ENCODE peak calls at places on chromosomes 13 and 19, in five cellular contexts. I, Y, K, X and E are unnamed samples.

GRCh38 chr19:35140207-35140897 is 1.7 kb downstream of the FXYD1 start:
- DNase-seq in K (no peak), I (no peak), Y (no peak), X (no peak), E (no peak)

GRCh38 chr13:113882266-113882627 is 18.4 kb upstream of the GAS6 start:
- DNase-seq in I (peak; percentile 80), K (no peak), X (no peak), Y (no peak), E (no peak)

GRCh38 chr13:91398413-91399188 is at the start of gene GPC5:
- DNase-seq in I (peak; percentile 75), K (peak; percentile 74), X (peak; percentile 71), Y (peak; percentile 76), E (peak; percentile 89)

GRCh38 chr19:40605201-40605971 is 4.2 kb downstream of the LTBP4 start:
- DNase-seq in X (peak; percentile 85), I (peak; percentile 72), K (peak; percentile 93), Y (peak; percentile 81), E (peak; percentile 74)

GRCh38 chr19:12995596-12996541 is 594 bp downstream of the NFIX start:
- DNase-seq in I (no peak), K (no peak), X (no peak), Y (no peak), E (no peak)

GRCh38 chr13:113159701-113160100 is 1.3 kb downstream of the PROZ start:
- DNase-seq in X (no peak), K (no peak), Y (no peak), I (no peak), E (no peak)

GRCh38 chr19:49690073-49690655 is 752 bp upstream of the CPT1C start:
- DNase-seq in K (peak; percentile 20), Y (no peak), X (no peak), I (no peak), E (no peak)

GRCh38 chr13:97125810-97126738 is 96.1 kb upstream of the MBNL2 start:
- DNase-seq in X (no peak), Y (no peak), I (peak; percentile 23), K (no peak), E (no peak)

GRCh38 chr13:113630296-113630695 is 27.7 kb downstream of the ATP4B start:
- DNase-seq in X (no peak), Y (no peak), I (peak; percentile 0), K (no peak), E (no peak)

GRCh38 chr19:12838182-12838890 is at the start of gene MAST1:
- DNase-seq in K (no peak), Y (peak; percentile 14), I (no peak), X (no peak), E (peak; percentile 40)

GRCh38 chr19:42634409-42635232 is 39.9 kb upstream of the CEACAM8 start:
- DNase-seq in K (no peak), I (no peak), X (no peak), Y (no peak), E (no peak)

GRCh38 chr19:42270346-42271044 is 1.4 kb downstream of the CIC start:
- DNase-seq in K (peak; percentile 92), Y (peak; percentile 74), I (no peak), X (peak; percentile 65), E (peak; percentile 71)

GRCh38 chr13:95185311-95185710 is 115.9 kb downstream of the ABCC4 start:
- DNase-seq in I (no peak), K (no peak), X (no peak), Y (no peak), E (no peak)

GRCh38 chr19:45403781-45404556 is 900 bp downstream of the PPP1R13L start:
- DNase-seq in Y (peak; percentile 41), I (peak; percentile 75), X (peak; percentile 50), K (peak; percentile 77), E (peak; percentile 80)

GRCh38 chr13:45149964-45150363 is 29.7 kb downstream of the GTF2F2 start:
- DNase-seq in Y (no peak), I (no peak), X (no peak), K (no peak), E (no peak)

GRCh38 chr13:24997367-24997967 is 98.5 kb upstream of the PABPC3 start:
- DNase-seq in I (no peak), Y (no peak), K (peak; percentile 39), X (peak; percentile 31), E (no peak)

GRCh38 chr13:71316964-71317363 is 550.0 kb downstream of the DACH1 start:
- DNase-seq in Y (no peak), I (no peak), K (no peak), X (no peak), E (no peak)

GRCh38 chr19:28299649-28300048 is 913.3 kb downstream of the UQCRFS1 start:
- DNase-seq in I (no peak), X (no peak), Y (no peak), K (no peak), E (no peak)

GRCh38 chr13:66102864-66103263 is 1127.3 kb downstream of the PCDH9 start:
- DNase-seq in X (no peak), K (no peak), Y (no peak), I (no peak), E (no peak)

GRCh38 chr19:58555920-58556632 is 1.2 kb upstream of the CHMP2A start:
- DNase-seq in X (no peak), Y (no peak), I (peak; percentile 20), K (peak; percentile 43), E (no peak)

GRCh38 chr19:13790354-13790753 is 4.9 kb upstream of the ZSWIM4 start:
- DNase-seq in X (no peak), Y (no peak), I (no peak), K (no peak), E (peak; percentile 46)

GRCh38 chr13:24688901-24689300 is 8.7 kb downstream of the ATP12A start:
- DNase-seq in Y (no peak), I (no peak), K (no peak), X (no peak), E (no peak)

GRCh38 chr19:15640294-15640903 is at the start of gene CYP4F3:
- DNase-seq in K (no peak), I (peak; percentile 74), Y (no peak), X (no peak), E (no peak)

GRCh38 chr13:94210826-94211225 is 268.7 kb downstream of the DCT start:
- DNase-seq in Y (no peak), I (no peak), K (no peak), X (no peak), E (no peak)

GRCh38 chr13:43797154-43797553 is 10.4 kb upstream of the ENOX1 start:
- DNase-seq in K (no peak), Y (no peak), I (no peak), X (no peak), E (no peak)

GRCh38 chr13:89923052-89923451 is 1424.4 kb upstream of the MIR17HG start:
- DNase-seq in K (no peak), X (no peak), Y (no peak), I (no peak), E (no peak)

GRCh38 chr13:29594710-29595379 is 643 bp downstream of the SLC7A1 start:
- DNase-seq in X (peak; percentile 50), K (peak; percentile 75), I (peak; percentile 52), Y (peak; percentile 35), E (peak; percentile 57)

GRCh38 chr13:32468502-32469147 is 40.7 kb upstream of the N4BP2L1 start:
- DNase-seq in X (no peak), I (no peak), Y (no peak), K (no peak), E (no peak)

GRCh38 chr19:7681336-7682174 is 922 bp downstream of the TRAPPC5 start:
- DNase-seq in I (peak; percentile 66), Y (peak; percentile 66), K (peak; percentile 91), X (peak; percentile 86), E (peak; percentile 66)

GRCh38 chr13:40895715-40896184 is 106.3 kb downstream of the SLC25A15 start:
- DNase-seq in X (no peak), Y (no peak), K (no peak), I (no peak), E (no peak)

GRCh38 chr19:48506138-48506733 is 5.4 kb downstream of the LMTK3 start:
- DNase-seq in Y (no peak), X (no peak), K (no peak), I (no peak), E (no peak)

GRCh38 chr13:45849408-45849807 is 2.1 kb downstream of the SIAH3 start:
- DNase-seq in Y (no peak), X (no peak), I (no peak), K (no peak), E (no peak)

GRCh38 chr19:2283835-2284507 is 2.0 kb upstream of the PEAK3 start:
- DNase-seq in K (peak; percentile 5), I (no peak), X (no peak), Y (no peak), E (no peak)
- H3K4me1 ChIP-seq in K (peaks cover 20% of the 10 kb centered on the region), I (peaks cover 14% of the 10 kb centered on the region), X (peaks cover 16% of the 10 kb centered on the region), Y (peaks cover 12% of the 10 kb centered on the region), E (peaks cover 26% of the 10 kb centered on the region)

GRCh38 chr19:11138659-11139526 is 16.7 kb downstream of the SPC24 start:
- DNase-seq in Y (no peak), I (peak; percentile 85), K (no peak), X (peak; percentile 31), E (no peak)
- H3K27ac ChIP-seq in Y (no peak overlapping the region), I (peak overlapping the region; percentile 100), K (no peak overlapping the region), X (peak overlapping the region; percentile 73), E (no peak overlapping the region)

GRCh38 chr19:36851898-36852297 is 1.2 kb downstream of the ZNF345 start:
- DNase-seq in Y (no peak), K (no peak), I (no peak), X (no peak), E (no peak)
- H3K4me3 ChIP-seq in Y (no peak overlapping the region), K (no peak overlapping the region), I (peak overlapping the region; percentile 89), X (no peak overlapping the region), E (peak overlapping the region; percentile 83)

GRCh38 chr19:2236285-2237050 is at the start of the genes PLEKHJ1 and SF3A2:
- DNase-seq in Y (peak; percentile 96), X (peak; percentile 93), K (peak; percentile 98), I (peak; percentile 96), E (peak; percentile 98)
- H3K4me1 ChIP-seq in Y (peaks cover 52% of the 10 kb centered on the region), X (peaks cover 44% of the 10 kb centered on the region), K (peaks cover 61% of the 10 kb centered on the region), I (peaks cover 88% of the 10 kb centered on the region), E (peaks cover 57% of the 10 kb centered on the region)